ENCODE peak calls at places on chromosome 19, in nine cellular contexts. S, O, Z, P, C, H, X, T and Q are unnamed samples. For H3K4me1, the result is how much of the 10 kb centered on the place peaks cover.

GRCh38 chr19:35090160-35090794 is 25.3 kb upstream of the FXYD3 start:
- DNase-seq in O (peak), C (peak), T (peak), X (peak), P (peak), H (peak), S (peak), Z (peak), Q (peak)

GRCh38 chr19:30084390-30084819 is 142.4 kb downstream of the URI1 start:
- DNase-seq in Z (no peak), P (no peak), O (no peak), S (no peak), T (no peak), C (no peak), H (no peak), X (peak), Q (no peak)

GRCh38 chr19:28836366-28836765 is 376.6 kb downstream of the UQCRFS1 start:
- DNase-seq in H (no peak), Z (no peak), C (no peak), T (no peak), S (no peak), O (no peak), P (no peak), X (no peak), Q (no peak)

GRCh38 chr19:50266041-50266440 is 62.6 kb downstream of the MYH14 start:
- DNase-seq in T (no peak), H (no peak), P (no peak), Z (no peak), S (no peak), C (no peak), X (no peak), O (no peak), Q (no peak)

GRCh38 chr19:58181902-58182576 is 822 bp upstream of the ZNF274 start:
- DNase-seq in P (peak), S (no peak), C (peak), T (peak), X (no peak), H (no peak), Z (peak), O (peak), Q (peak)

GRCh38 chr19:17441241-17442135 is 7.0 kb downstream of the TMEM221 start:
- DNase-seq in T (no peak), Z (peak), O (peak), X (peak), P (peak), C (peak), S (no peak), H (no peak), Q (peak)

GRCh38 chr19:43784251-43784980 is 3.6 kb upstream of the KCNN4 start:
- DNase-seq in H (peak), S (peak), C (peak), P (peak), T (peak), O (no peak), X (no peak), Z (no peak), Q (peak)

GRCh38 chr19:29569038-29569911 is 36.8 kb upstream of the POP4 start:
- DNase-seq in X (no peak), O (no peak), C (no peak), P (no peak), T (no peak), Z (no peak), S (no peak), H (no peak), Q (no peak)

GRCh38 chr19:29795882-29796523 is 15.8 kb upstream of the CCNE1 start:
- DNase-seq in C (no peak), P (no peak), T (no peak), X (no peak), O (no peak), Z (no peak), S (no peak), H (no peak), Q (no peak)

GRCh38 chr19:17824339-17824738 is 3.0 kb upstream of the INSL3 start:
- DNase-seq in H (no peak), P (no peak), C (no peak), S (no peak), X (no peak), Z (no peak), T (no peak), O (no peak), Q (no peak)

GRCh38 chr19:10662384-10663251 is 8.5 kb downstream of the ILF3 start:
- DNase-seq in C (peak), Z (no peak), H (no peak), T (no peak), X (no peak), O (no peak), S (no peak), P (peak), Q (no peak)

GRCh38 chr19:23060016-23060415 is 56.8 kb upstream of the ZNF730 start:
- DNase-seq in C (no peak), Z (no peak), T (no peak), P (no peak), O (no peak), S (no peak), X (no peak), H (no peak), Q (no peak)

GRCh38 chr19:10761443-10762242 is 43.8 kb downstream of the DNM2 start:
- DNase-seq in H (no peak), C (no peak), O (peak), S (no peak), P (no peak), T (no peak), X (no peak), Z (no peak), Q (no peak)

GRCh38 chr19:43433689-43434088 is 19.0 kb downstream of the TEX101 start:
- DNase-seq in P (no peak), S (no peak), Z (no peak), C (no peak), O (no peak), H (no peak), T (no peak), X (no peak), Q (no peak)

GRCh38 chr19:29855771-29856510 is 44.1 kb downstream of the CCNE1 start:
- DNase-seq in X (no peak), O (no peak), C (no peak), P (no peak), Z (no peak), S (no peak), T (no peak), H (no peak), Q (no peak)

GRCh38 chr19:33390120-33390907 is 16.8 kb downstream of the CEBPG start:
- DNase-seq in O (no peak), X (peak), T (no peak), Z (no peak), P (no peak), C (no peak), H (no peak), S (no peak), Q (no peak)

GRCh38 chr19:5977785-5978605 is at the start of gene RANBP3:
- DNase-seq in X (peak), Z (peak), C (peak), O (peak), P (peak), T (peak), H (peak), S (peak), Q (peak)
- H3K4me1 ChIP-seq in X (under half), Z (under half), C (under half), O (under half), P (under half), T (under half), H (under half), S (under half), Q (under half)

GRCh38 chr19:39351537-39352037 is 9.4 kb downstream of the SAMD4B start:
- DNase-seq in Z (no peak), P (peak), C (peak), O (no peak), T (peak), X (no peak), S (no peak), H (no peak), Q (no peak)
- TF ChIP-seq EZH2phosphoT487 in Z (no peak), P (no peak), C (no peak), O (no peak), T (no peak), X (no peak), S (no peak), H (no peak), Q (no peak)

GRCh38 chr19:46715620-46716012 is 1.3 kb downstream of the PRKD2 start:
- DNase-seq in H (no peak), X (no peak), S (no peak), T (peak), P (no peak), C (peak), Z (peak), O (no peak), Q (no peak)
- H3K4me1 ChIP-seq in H (under half), X (under half), S (under half), T (under half), P (under half), C (half or more), Z (under half), O (under half), Q (under half)

GRCh38 chr19:7516878-7517277 is 975 bp downstream of the ZNF358 start:
- DNase-seq in O (no peak), S (no peak), Z (no peak), C (no peak), T (no peak), H (no peak), X (peak), P (peak), Q (no peak)

GRCh38 chr19:7516281-7516862 is 469 bp downstream of the ZNF358 start:
- DNase-seq in C (no peak), H (peak), O (peak), X (no peak), S (no peak), P (peak), Z (peak), T (no peak), Q (no peak)

GRCh38 chr19:7513809-7514642 is 1.9 kb upstream of the ZNF358 start:
- DNase-seq in O (no peak), T (no peak), C (no peak), P (no peak), X (peak), H (no peak), S (no peak), Z (no peak), Q (no peak)

GRCh38 chr19:7515091-7515470 is 822 bp upstream of the ZNF358 start:
- DNase-seq in C (no peak), X (no peak), Z (no peak), O (no peak), P (no peak), H (peak), S (no peak), T (no peak), Q (no peak)

GRCh38 chr19:7515471-7516226 is at the start of gene ZNF358:
- DNase-seq in T (peak), X (peak), P (peak), H (peak), Z (peak), S (no peak), O (peak), C (no peak), Q (peak)
- TF ChIP-seq EZH2phosphoT487 in T (no peak), X (no peak), P (no peak), H (no peak), Z (no peak), S (no peak), O (no peak), C (no peak), Q (no peak)

GRCh38 chr19:8000298-8001038 is 5.0 kb downstream of the ELAVL1 start:
- DNase-seq in H (no peak), Z (no peak), O (no peak), X (no peak), C (no peak), P (no peak), S (no peak), T (no peak), Q (no peak)
- H3K4me1 ChIP-seq in H (under half), Z (under half), O (under half), X (under half), C (under half), P (under half), S (under half), T (under half), Q (under half)

GRCh38 chr19:55813906-55814305 is 17.9 kb downstream of the NLRP11 start:
- DNase-seq in C (no peak), O (no peak), H (no peak), Z (no peak), S (no peak), T (no peak), P (no peak), X (no peak), Q (no peak)

GRCh38 chr19:55811340-55811739 is 20.5 kb downstream of the NLRP11 start:
- DNase-seq in Z (no peak), P (no peak), H (no peak), T (no peak), X (no peak), O (no peak), S (no peak), C (no peak), Q (no peak)

GRCh38 chr19:55812449-55812848 is 19.4 kb downstream of the NLRP11 start:
- DNase-seq in T (no peak), O (no peak), C (no peak), P (no peak), X (no peak), S (no peak), Z (no peak), H (no peak), Q (no peak)

DNA sequence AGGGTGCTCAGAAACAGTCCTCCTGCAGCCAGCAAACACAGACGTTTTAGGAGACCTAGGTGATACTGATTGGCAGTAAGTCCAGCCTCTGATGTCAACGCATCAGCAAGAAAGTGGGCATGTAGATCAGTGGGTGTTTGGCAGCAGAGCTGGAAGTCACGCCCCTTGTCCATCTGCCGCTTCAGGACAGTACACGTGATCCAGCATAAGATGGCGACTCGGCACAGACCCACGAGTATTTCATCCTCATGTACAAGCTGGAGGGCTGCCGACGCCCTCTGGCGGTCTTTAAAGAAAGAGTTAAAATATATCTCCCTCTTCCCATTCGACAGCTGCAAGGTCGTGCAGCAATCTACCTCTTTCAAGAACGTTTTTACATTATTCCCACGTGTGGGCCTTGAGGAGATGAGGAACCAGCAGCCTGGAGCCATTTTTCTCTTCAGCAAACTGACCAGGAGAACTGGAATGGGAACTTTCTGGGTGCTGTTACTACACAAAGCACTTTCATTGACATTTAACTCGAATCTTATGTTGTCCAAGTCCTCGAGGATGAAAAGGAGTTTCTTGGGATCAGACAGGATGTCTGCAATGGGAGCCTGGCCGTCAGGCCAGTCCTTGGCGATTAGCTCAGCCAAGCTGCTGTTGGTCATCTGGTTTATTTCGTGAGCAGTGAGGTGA is 22.3 kb downstream of the NLRP11 start:
- DNase-seq in S (peak), X (peak), C (peak), T (peak), P (peak), H (peak), Z (peak), O (peak), Q (peak)
- TF ChIP-seq EZH2phosphoT487 in S (no peak), X (no peak), C (no peak), T (no peak), P (no peak), H (no peak), Z (no peak), O (no peak), Q (no peak)

GRCh38 chr19:2058570-2059421 is 7.8 kb upstream of the MKNK2 start:
- DNase-seq in S (no peak), H (no peak), T (no peak), C (no peak), O (no peak), Z (no peak), P (no peak), X (no peak), Q (no peak)

GRCh38 chr19:2055871-2056809 is 5.1 kb upstream of the MKNK2 start:
- DNase-seq in T (no peak), O (peak), P (peak), S (peak), X (peak), H (peak), C (peak), Z (no peak), Q (peak)

GRCh38 chr19:2059422-2060201 is 8.6 kb upstream of the MKNK2 start:
- DNase-seq in H (peak), T (no peak), O (no peak), X (peak), C (no peak), P (peak), Z (peak), S (peak), Q (peak)

GRCh38 chr19:2056810-2057192 is 5.8 kb upstream of the MKNK2 start:
- DNase-seq in P (no peak), O (no peak), X (no peak), H (no peak), S (no peak), T (no peak), Z (no peak), C (no peak), Q (no peak)

DNA sequence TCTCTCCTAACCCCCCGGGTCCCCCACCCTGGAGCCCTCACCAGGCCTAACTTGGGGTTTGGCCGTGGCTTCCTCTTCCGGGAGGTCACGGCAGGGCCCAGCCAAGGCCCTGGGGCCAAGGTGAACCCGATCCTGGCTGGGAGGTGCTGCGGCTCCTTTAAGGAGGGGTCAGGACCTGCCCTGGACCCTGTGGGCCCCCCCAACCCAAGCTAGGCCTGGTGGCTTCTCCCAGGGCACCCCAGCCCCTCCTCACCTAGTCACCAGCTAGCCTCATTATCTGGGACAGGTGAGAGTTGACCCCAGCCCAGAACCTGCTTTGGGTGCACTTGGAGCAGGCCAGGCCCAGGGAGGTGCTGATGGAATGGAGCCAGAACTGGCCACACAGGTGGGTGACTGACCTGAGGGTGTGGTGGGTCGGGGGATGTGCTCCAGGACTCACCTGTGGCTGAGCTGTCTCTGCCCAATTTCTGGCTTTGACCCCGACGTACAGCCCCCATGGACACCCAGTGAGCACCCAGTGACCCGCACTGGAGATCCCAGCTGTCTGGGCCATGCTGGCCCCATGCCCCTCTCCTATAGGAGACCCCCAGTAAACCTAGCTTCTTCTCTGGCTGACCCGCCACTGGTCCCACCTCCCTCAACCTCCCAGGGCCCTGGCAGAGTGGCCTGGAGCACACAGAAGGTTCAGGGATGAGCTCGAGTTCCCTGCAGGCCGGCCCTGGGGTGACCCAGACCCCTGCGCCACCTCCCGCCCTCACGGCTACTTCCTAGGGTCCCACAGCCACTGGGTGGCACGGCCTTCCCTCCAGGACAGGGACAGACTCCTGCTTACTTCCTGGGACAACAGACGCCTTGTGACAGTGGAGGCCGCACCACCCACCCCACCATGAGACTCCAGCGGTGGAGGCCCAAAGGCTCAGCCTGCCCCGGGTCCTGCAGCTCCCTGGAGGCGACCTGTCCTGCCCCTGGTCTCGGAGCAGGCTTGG is 6.7 kb upstream of the MKNK2 start:
- DNase-seq in C (no peak), P (no peak), T (no peak), S (no peak), H (no peak), O (no peak), X (no peak), Z (no peak), Q (no peak)
- H3K4me1 ChIP-seq in C (half or more), P (under half), T (under half), S (half or more), H (under half), O (under half), X (half or more), Z (under half), Q (under half)

GRCh38 chr19:12785431-12786011 is 5.8 kb upstream of the JUNB start:
- DNase-seq in X (no peak), S (no peak), P (peak), C (no peak), H (no peak), Z (no peak), T (no peak), O (no peak), Q (no peak)
- TF ChIP-seq EZH2phosphoT487 in X (no peak), S (no peak), P (no peak), C (no peak), H (no peak), Z (no peak), T (no peak), O (no peak), Q (no peak)